ENCODE peak calls at places on chromosomes 1 and 21, in ten cellular contexts. E is thyroid gland; I is stomach; G is pancreas; X is RWPE2; Z is MM.1S; R is OCI-LY7; Y is ovary; F is CD8-positive, alpha-beta T cell; M is right lobe of liver. P is an unnamed sample.

GRCh38 chr1:182101415-182102041 is 40.0 kb upstream of the ZNF648 start:
- DNase-seq in M (no peak), G (peak; percentile 37), Z (no peak), E (peak; percentile 77), F (no peak), I (peak; percentile 79), X (peak; percentile 69), R (no peak), Y (no peak), P (no peak)

GRCh38 chr1:63775418-63776127 is 1.8 kb downstream of the ROR1 start:
- DNase-seq in X (no peak), E (no peak), M (no peak), I (peak; percentile 49), F (no peak), G (no peak), Z (no peak), R (peak; percentile 41), Y (no peak), P (no peak)

GRCh38 chr1:228101614-228101993 is 1.5 kb downstream of the C1orf35 start:
- DNase-seq in Z (no peak), E (no peak), F (no peak), G (no peak), R (no peak), X (no peak), Y (peak; percentile 44), M (no peak), I (no peak), P (no peak)

GRCh38 chr1:100510441-100510840 is 27.5 kb upstream of the GPR88 start:
- DNase-seq in X (no peak), I (no peak), R (no peak), F (no peak), Y (no peak), Z (no peak), M (no peak), E (no peak), G (no peak), P (no peak)

GRCh38 chr1:16461681-16462080 is 21.2 kb downstream of the NECAP2 start:
- DNase-seq in Z (no peak), R (no peak), M (no peak), G (no peak), I (no peak), F (no peak), E (no peak), Y (no peak), X (no peak), P (no peak)

GRCh38 chr1:244735854-244736561 is 83.1 kb downstream of the DESI2 start:
- DNase-seq in X (no peak), Y (no peak), M (no peak), I (no peak), F (no peak), E (no peak), Z (no peak), G (no peak), R (no peak), P (no peak)

GRCh38 chr21:17712887-17713286 is 100.2 kb upstream of the BTG3 start:
- DNase-seq in I (no peak), M (no peak), X (no peak), F (no peak), E (no peak), Y (no peak), Z (no peak), R (no peak), G (no peak), P (no peak)

GRCh38 chr1:70278710-70279109 is 57.5 kb downstream of the SRSF11 start:
- DNase-seq in Z (no peak), G (no peak), M (no peak), F (no peak), R (no peak), E (no peak), I (no peak), X (no peak), Y (no peak), P (no peak)

GRCh38 chr1:247293047-247293446 is 37.2 kb downstream of the VN1R5 start:
- DNase-seq in G (no peak), E (no peak), M (no peak), Y (no peak), X (no peak), F (no peak), I (no peak), Z (no peak), R (no peak), P (no peak)

GRCh38 chr21:36962098-36962780 is 4.2 kb downstream of the HLCS start:
- DNase-seq in F (no peak), Z (peak; percentile 5), Y (no peak), M (no peak), X (no peak), E (no peak), I (no peak), R (no peak), G (no peak), P (no peak)

GRCh38 chr1:183103141-183103540 is 79.9 kb downstream of the LAMC1 start:
- DNase-seq in I (no peak), Z (no peak), G (no peak), E (no peak), F (no peak), M (no peak), Y (peak; percentile 18), X (no peak), R (no peak), P (no peak)

GRCh38 chr1:55275151-55275748 is 60.1 kb upstream of the USP24 start:
- DNase-seq in G (no peak), E (no peak), Y (no peak), M (no peak), F (no peak), Z (no peak), I (no peak), R (no peak), X (no peak), P (no peak)

GRCh38 chr1:51855624-51856023 is 22.9 kb downstream of the NRDC start:
- DNase-seq in M (no peak), Y (no peak), R (no peak), F (no peak), X (no peak), E (no peak), G (no peak), I (no peak), Z (no peak), P (no peak)

DNA sequence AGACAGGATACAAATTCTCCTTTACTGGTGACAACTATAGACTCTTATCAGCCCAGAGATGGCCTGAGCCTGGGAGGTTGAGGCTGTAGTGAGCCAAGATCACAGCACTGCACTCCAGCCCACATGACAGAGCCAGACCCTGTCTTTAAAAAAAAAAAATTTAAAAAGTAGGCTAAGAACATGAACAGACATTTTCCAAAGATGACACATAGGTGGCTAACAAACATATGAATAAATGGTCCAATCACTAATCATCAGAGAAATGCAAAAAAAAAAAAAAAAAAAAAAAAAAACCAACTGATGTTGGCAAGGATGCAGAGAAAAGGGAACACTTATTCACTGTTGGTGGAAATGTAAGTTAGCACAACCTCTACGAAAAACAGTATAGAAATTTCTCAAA is 65.0 kb downstream of the TOR3A start:
- DNase-seq in Y (no peak), M (no peak), F (no peak), E (no peak), X (no peak), Z (no peak), R (no peak), I (no peak), G (no peak), P (no peak)
- H3K27ac ChIP-seq in Y (no peak overlapping the region), M (no peak overlapping the region), F (no peak overlapping the region), E (no peak overlapping the region), X (peak overlapping the region; percentile 98), Z (no peak overlapping the region), R (no peak overlapping the region), I (no peak overlapping the region), G (no peak overlapping the region), P (no peak overlapping the region)

GRCh38 chr1:27979859-27980201 is 20.1 kb downstream of the XKR8 start:
- DNase-seq in E (no peak), F (no peak), Z (no peak), Y (no peak), I (no peak), G (no peak), R (no peak), M (no peak), X (no peak), P (no peak)
- TF ChIP-seq CTCF in E (no peak), F (peak; percentile 27), Z (no peak), Y (no peak), I (no peak), G (no peak), R (peak; percentile 60), M (no peak), X (peak; percentile 54), P (no peak)

GRCh38 chr1:162691999-162692575 is 59.8 kb downstream of the DDR2 start:
- DNase-seq in G (no peak), E (no peak), M (no peak), X (no peak), Z (no peak), F (no peak), R (no peak), Y (no peak), I (no peak), P (no peak)
- H3K27ac ChIP-seq in G (no peak overlapping the region), E (no peak overlapping the region), M (no peak overlapping the region), X (no peak overlapping the region), Z (no peak overlapping the region), F (no peak overlapping the region), R (no peak overlapping the region), Y (peak overlapping the region; percentile 69), I (peak overlapping the region; percentile 56), P (peak overlapping the region; percentile 69)

GRCh38 chr1:235639586-235640205 is 9.9 kb downstream of the GNG4 start:
- DNase-seq in M (no peak), G (no peak), R (no peak), F (no peak), X (no peak), Z (no peak), I (no peak), Y (no peak), E (no peak), P (no peak)

GRCh38 chr1:235633220-235633540 is 16.4 kb downstream of the GNG4 start:
- DNase-seq in I (no peak), F (no peak), R (no peak), E (no peak), Y (no peak), M (no peak), Z (no peak), X (no peak), G (no peak), P (no peak)

GRCh38 chr1:235637756-235638155 is 11.8 kb downstream of the GNG4 start:
- DNase-seq in M (no peak), I (no peak), Z (no peak), X (no peak), R (no peak), Y (no peak), G (no peak), F (no peak), E (no peak), P (no peak)

GRCh38 chr1:235632538-235633219 is 16.9 kb downstream of the GNG4 start:
- DNase-seq in G (no peak), Z (peak; percentile 63), F (no peak), I (no peak), X (no peak), R (no peak), M (no peak), E (no peak), Y (no peak), P (no peak)

DNA sequence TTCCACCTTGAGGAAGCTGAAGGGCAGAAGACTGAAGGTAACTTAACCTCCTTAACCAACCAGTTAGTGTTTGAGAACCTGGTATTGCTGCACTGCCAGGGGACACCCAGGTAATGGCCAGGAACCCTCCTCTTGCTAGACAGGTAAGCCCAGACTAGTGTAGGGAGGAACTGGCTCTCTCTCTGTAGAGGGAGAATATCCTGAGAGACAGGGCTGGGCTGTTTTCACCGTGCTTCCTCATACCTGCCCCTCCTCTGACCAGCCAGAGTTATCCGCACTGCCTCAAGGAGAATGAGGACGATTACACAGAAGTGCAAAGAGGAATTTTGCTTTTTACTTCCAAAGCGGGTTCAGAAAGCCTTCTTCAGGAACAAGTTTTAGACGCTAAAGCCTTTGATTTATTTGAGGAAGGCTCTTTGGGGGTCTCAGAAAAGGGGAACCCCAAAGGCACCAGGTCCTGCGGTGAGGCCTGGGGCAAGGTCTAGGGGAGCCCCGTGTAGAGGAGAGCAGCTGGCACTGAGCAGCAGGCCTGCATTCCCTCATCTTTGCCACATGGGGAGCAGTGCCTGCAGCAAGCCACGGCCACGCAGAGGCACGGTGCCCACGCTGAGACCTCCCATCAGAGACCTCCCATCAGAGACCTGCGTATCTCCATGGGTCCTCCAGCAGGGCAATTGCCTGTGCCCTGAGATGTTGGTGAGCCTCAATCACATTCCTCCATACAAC is 13.5 kb downstream of the GNG4 start:
- DNase-seq in R (no peak), Y (no peak), I (no peak), E (no peak), G (no peak), X (no peak), M (no peak), Z (no peak), F (no peak), P (no peak)
- TF ChIP-seq CTCF in R (no peak), Y (no peak), I (no peak), E (no peak), G (no peak), X (no peak), M (no peak), Z (no peak), F (no peak), P (no peak)